ENCODE peak calls at places on chromosomes 6 and 20, in four cellular contexts. W is H1, H is IMR-90, Z is neuronal stem cell. N is an unnamed sample.

GRCh38 chr20:17568972-17569471 is 853 bp upstream of the DSTN start:
- DNase-seq in W (peak; percentile 64), H (peak; percentile 99), Z (peak; percentile 40), N (peak; percentile 92)

GRCh38 chr6:37783831-37784584 is 35.5 kb upstream of the ZFAND3 start:
- DNase-seq in W (peak; percentile 66), H (no peak), Z (no peak), N (peak; percentile 45)

GRCh38 chr20:63745961-63746765 is 6.6 kb downstream of the SLC2A4RG start:
- DNase-seq in Z (no peak), H (no peak), W (no peak), N (no peak)

GRCh38 chr6:120431841-120432240 is 902.4 kb downstream of the TBC1D32 start:
- DNase-seq in Z (no peak), H (no peak), W (no peak), N (no peak)

GRCh38 chr6:96466149-96466863 is 55.3 kb upstream of the UFL1 start:
- DNase-seq in H (no peak), W (no peak), Z (no peak), N (no peak)

GRCh38 chr20:48457261-48458002 is 370.4 kb downstream of the PREX1 start:
- DNase-seq in Z (no peak), H (no peak), W (no peak), N (no peak)

GRCh38 chr6:107305391-107305790 is 154.0 kb downstream of the PDSS2 start:
- DNase-seq in Z (no peak), H (no peak), W (no peak), N (no peak)

GRCh38 chr6:128139519-128139918 is 238.7 kb upstream of the THEMIS start:
- DNase-seq in H (peak; percentile 63), W (no peak), Z (no peak), N (no peak)

GRCh38 chr20:10268636-10269035 is 50.0 kb downstream of the SNAP25 start:
- DNase-seq in W (no peak), H (no peak), Z (no peak), N (no peak)

GRCh38 chr6:78909391-78909790 is 42.0 kb downstream of the IRAK1BP1 start:
- DNase-seq in W (no peak), H (peak; percentile 53), Z (no peak), N (no peak)

GRCh38 chr6:88908598-88909548 is 54.5 kb downstream of the RNGTT start:
- DNase-seq in W (no peak), Z (no peak), H (no peak), N (no peak)

GRCh38 chr6:118748311-118749062 is 97.1 kb upstream of the CEP85L start:
- DNase-seq in Z (no peak), W (peak; percentile 56), H (peak; percentile 46), N (peak; percentile 67)

GRCh38 chr6:7673063-7673536 is 52.8 kb upstream of the BMP6 start:
- DNase-seq in H (peak; percentile 5), W (peak; percentile 74), Z (peak; percentile 26), N (peak; percentile 85)

GRCh38 chr6:26175428-26176181 is 88.4 kb downstream of the HFE start:
- DNase-seq in W (peak; percentile 54), H (peak; percentile 75), Z (peak; percentile 55), N (peak; percentile 83)

GRCh38 chr6:170082531-170083187 is 208.2 kb downstream of the DLL1 start:
- DNase-seq in W (no peak), H (no peak), Z (no peak), N (no peak)

GRCh38 chr6:170081556-170081955 is 209.3 kb downstream of the DLL1 start:
- DNase-seq in Z (no peak), H (no peak), W (no peak), N (no peak)

GRCh38 chr6:170080828-170081368 is 210.0 kb downstream of the DLL1 start:
- DNase-seq in W (peak; percentile 36), Z (peak; percentile 87), H (no peak), N (no peak)

GRCh38 chr6:170083236-170084051 is 207.4 kb downstream of the DLL1 start:
- DNase-seq in Z (no peak), H (no peak), W (no peak), N (no peak)

DNA sequence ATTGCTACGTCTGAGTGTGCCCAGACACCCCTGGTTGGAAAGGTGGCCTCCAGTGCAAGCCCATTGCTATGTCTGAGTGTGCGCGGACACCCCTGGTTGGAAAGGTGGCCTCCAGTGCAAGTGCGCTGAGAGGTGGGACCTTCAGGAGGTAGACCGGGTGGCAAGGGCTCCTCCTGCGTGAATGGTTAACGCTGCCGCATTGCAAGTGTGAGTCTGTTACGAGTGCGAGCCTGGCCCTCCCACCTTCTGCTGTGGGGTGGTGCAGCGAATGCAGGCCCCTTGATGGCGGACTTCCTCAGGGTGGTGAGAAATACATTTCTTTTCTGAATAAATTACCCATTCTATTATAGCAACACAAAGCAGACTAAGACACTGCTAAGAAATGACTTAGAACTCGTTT is 208.8 kb downstream of the DLL1 start:
- DNase-seq in H (no peak), Z (no peak), W (no peak), N (no peak)
- H3K4me3 ChIP-seq in H (no peak overlapping the region), Z (no peak overlapping the region), W (no peak overlapping the region), N (no peak overlapping the region)

GRCh38 chr6:102488729-102489128 is 1095.2 kb downstream of the GRIK2 start:
- DNase-seq in H (no peak), W (no peak), Z (no peak), N (no peak)
- H2BK15ac ChIP-seq in H (no peak overlapping the region), W (no peak overlapping the region), Z (no peak overlapping the region), N (no peak overlapping the region)

GRCh38 chr6:34248198-34248726 is 544 bp downstream of the SMIM29 start:
- DNase-seq in H (peak; percentile 18), Z (no peak), W (peak; percentile 76), N (peak; percentile 77)
- H4K8ac ChIP-seq in H (peak overlapping the region; percentile 68), Z (no peak overlapping the region), W (no peak overlapping the region), N (no peak overlapping the region)

DNA sequence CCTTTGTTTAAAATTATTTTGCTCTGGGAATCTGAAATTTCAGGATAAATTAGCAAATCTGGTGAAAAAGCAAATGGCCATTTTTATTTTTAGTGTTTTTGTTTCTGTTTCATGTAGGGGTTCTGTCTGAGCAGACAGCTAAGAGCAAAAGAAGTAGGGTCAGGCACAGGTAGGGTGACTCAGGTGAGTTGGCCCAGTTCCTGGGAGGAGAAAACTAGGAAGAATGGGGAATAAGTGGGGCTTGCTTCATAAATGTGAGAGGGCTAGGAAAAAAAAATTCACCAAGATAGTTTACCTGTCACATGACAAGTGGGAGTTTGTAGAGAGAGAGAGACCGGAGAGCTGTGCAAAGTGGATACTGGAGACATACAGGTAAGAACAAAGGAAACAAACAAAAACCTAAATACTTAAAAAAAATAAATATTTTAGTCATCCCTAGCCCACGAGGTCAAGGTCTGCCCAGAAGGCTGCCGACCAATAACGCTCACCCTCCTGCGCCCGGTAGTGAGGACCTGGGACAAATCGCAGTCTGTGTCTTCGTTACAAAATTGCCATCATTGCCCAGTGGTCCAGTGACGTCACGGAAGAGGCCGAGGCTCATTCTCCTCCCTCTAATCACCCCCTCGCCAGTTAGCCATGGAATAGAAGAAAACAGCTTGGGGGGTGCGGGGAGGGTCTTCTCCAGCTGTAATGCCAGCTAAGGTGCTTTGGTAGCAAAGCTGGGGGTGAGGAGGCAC is 2.3 kb downstream of the THBD start:
- DNase-seq in H (no peak), Z (no peak), W (no peak), N (no peak)
- H3K4me3 ChIP-seq in H (no peak overlapping the region), Z (peak overlapping the region; percentile 43), W (peak overlapping the region; percentile 66), N (no peak overlapping the region)

DNA sequence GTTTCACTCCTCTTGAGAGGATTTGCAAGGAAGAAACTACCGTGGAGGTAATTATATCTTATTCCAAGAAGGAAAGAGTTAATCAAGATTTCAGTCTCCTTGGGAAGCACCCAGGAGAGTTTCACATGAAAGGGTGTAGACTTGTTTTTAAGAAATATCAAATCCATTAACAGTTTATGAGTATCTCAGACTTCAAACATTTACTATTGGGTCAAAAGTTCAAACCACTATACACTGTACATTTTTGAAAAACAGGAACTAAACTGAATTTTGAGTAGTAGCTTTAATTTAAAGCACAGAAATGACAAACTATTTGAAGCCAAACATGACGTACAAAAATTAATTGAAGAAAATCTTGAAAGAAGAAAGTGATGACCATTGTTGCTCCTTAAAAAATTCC is 164.0 kb downstream of the FOXC1 start:
- DNase-seq in Z (no peak), W (no peak), H (no peak), N (no peak)
- H2BK15ac ChIP-seq in Z (no peak overlapping the region), W (no peak overlapping the region), H (no peak overlapping the region), N (no peak overlapping the region)

DNA sequence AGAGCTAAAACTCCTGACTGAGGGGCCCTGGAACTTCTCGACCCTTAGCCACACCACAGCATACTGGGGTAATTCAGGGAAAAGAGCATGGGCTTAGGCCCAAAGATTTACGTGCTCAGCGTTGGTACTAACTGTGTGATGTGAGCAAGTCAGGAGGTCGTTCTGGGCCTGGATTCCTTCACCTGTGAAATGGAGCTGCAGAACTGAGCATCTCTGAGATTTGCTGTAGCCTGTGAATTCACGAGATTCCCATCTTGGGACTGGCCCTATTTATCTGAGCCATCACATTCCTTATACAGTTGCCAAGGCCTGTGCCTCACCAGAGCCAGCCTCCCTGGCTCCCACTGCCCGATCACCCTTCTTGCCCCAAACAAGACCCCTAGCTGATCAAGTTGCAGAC is 323.2 kb upstream of the JARID2 start:
- DNase-seq in H (no peak), W (no peak), Z (no peak), N (peak; percentile 26)
- H4K8ac ChIP-seq in H (no peak overlapping the region), W (no peak overlapping the region), Z (no peak overlapping the region), N (no peak overlapping the region)

GRCh38 chr6:2767327-2767985 is 2.3 kb downstream of the WRNIP1 start:
- DNase-seq in H (no peak), W (no peak), Z (no peak), N (no peak)

GRCh38 chr6:2765896-2766766 is 938 bp downstream of the WRNIP1 start:
- DNase-seq in H (peak; percentile 30), Z (peak; percentile 46), W (no peak), N (peak; percentile 61)

GRCh38 chr6:2766767-2767314 is 1.6 kb downstream of the WRNIP1 start:
- DNase-seq in H (peak; percentile 28), Z (no peak), W (no peak), N (no peak)

GRCh38 chr6:2768696-2769095 is 3.5 kb downstream of the WRNIP1 start:
- DNase-seq in W (no peak), H (no peak), Z (no peak), N (no peak)

DNA sequence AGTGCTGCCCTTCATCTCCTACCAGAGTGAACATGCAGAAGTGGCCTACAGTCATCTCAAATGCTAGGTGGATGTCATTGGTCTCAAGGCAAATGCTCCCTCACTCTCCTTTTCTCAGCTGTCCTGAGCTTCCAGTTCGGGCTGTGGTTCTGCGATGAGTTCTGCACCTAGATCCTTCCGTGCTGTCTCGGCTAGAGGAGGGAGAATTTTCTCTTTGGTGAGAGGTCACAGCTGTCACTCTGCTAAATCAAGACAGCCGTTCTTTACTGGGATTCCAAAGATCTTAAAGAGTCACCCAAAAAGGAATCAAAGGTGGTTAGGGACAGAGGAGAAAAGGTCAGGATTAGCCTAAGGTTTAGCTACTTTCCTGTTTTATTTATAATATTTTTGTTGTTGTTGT is 2.9 kb downstream of the WRNIP1 start:
- DNase-seq in H (no peak), W (no peak), Z (no peak), N (no peak)
- H3K4me3 ChIP-seq in H (peak overlapping the region; percentile 79), W (peak overlapping the region; percentile 94), Z (no peak overlapping the region), N (no peak overlapping the region)

DNA sequence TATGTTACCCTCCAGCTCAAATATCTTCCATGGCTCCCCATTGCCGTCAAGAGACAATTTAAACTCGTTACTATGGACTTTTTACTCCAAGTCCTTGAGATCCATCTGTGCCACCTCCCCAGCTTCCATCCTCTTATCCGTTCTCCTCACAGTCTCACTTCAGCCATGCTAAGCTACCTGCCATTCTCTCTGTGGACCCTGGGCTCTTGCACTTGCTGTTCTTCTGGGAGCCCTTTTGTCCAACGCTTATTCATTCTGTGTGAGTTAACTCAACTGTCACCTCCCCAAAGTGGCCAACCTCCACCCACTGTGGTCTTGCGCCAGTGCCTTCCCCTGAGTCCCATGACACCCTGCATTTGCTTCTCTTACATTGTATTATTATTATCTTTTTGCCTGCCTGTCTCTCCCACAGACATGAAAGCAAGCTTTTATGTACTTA is 132.4 kb downstream of the BCAS1 start:
- DNase-seq in W (peak; percentile 22), H (no peak), Z (no peak), N (no peak)
- H2BK15ac ChIP-seq in W (no peak overlapping the region), H (peak overlapping the region; percentile 12), Z (no peak overlapping the region), N (no peak overlapping the region)

N was measured in mesendoderm.